ENCODE peak calls at places on chromosomes 7 and 10, in nine cellular contexts. One of them, this sample, is unnamed.

GRCh38 chr7:119562839-119563238 is 710.1 kb upstream of the KCND2 start:
- DNase-seq in CD8-positive, alpha-beta T cell: no peak
- DNase-seq in esophagus muscularis mucosa: no peak
- DNase-seq in glutamatergic neuron: no peak
- DNase-seq in HFFc6: no peak
- DNase-seq in ovary: no peak
- DNase-seq in neural crest cell: no peak
- DNase-seq in AG10803: no peak
- DNase-seq in endothelial cell: no peak
- DNase-seq in this sample: no peak

GRCh38 chr7:20529260-20529659 is 86.2 kb upstream of the ABCB5 start:
- DNase-seq in CD8-positive, alpha-beta T cell: no peak
- DNase-seq in esophagus muscularis mucosa: no peak
- DNase-seq in glutamatergic neuron: no peak
- DNase-seq in HFFc6: no peak
- DNase-seq in ovary: no peak
- DNase-seq in neural crest cell: no peak
- DNase-seq in AG10803: no peak
- DNase-seq in endothelial cell: no peak
- DNase-seq in this sample: no peak

GRCh38 chr7:43244232-43244631 is 131.8 kb downstream of the HECW1 start:
- DNase-seq in CD8-positive, alpha-beta T cell: no peak
- DNase-seq in esophagus muscularis mucosa: no peak
- DNase-seq in glutamatergic neuron: no peak
- DNase-seq in HFFc6: peak; percentile 47
- DNase-seq in ovary: no peak
- DNase-seq in neural crest cell: no peak
- DNase-seq in AG10803: no peak
- DNase-seq in endothelial cell: no peak
- DNase-seq in this sample: no peak

GRCh38 chr7:93427107-93427506 is 147.4 kb downstream of the CALCR start:
- DNase-seq in CD8-positive, alpha-beta T cell: no peak
- DNase-seq in esophagus muscularis mucosa: no peak
- DNase-seq in glutamatergic neuron: no peak
- DNase-seq in HFFc6: no peak
- DNase-seq in ovary: no peak
- DNase-seq in neural crest cell: no peak
- DNase-seq in AG10803: no peak
- DNase-seq in endothelial cell: no peak
- DNase-seq in this sample: no peak

GRCh38 chr7:74355091-74355490 is 65.9 kb downstream of the CLIP2 start:
- DNase-seq in CD8-positive, alpha-beta T cell: no peak
- DNase-seq in esophagus muscularis mucosa: no peak
- DNase-seq in glutamatergic neuron: no peak
- DNase-seq in HFFc6: peak; percentile 70
- DNase-seq in ovary: peak; percentile 44
- DNase-seq in neural crest cell: no peak
- DNase-seq in AG10803: peak; percentile 64
- DNase-seq in endothelial cell: no peak
- DNase-seq in this sample: no peak

GRCh38 chr7:34747842-34748241 is 89.8 kb downstream of the NPSR1 start:
- DNase-seq in CD8-positive, alpha-beta T cell: no peak
- DNase-seq in esophagus muscularis mucosa: no peak
- DNase-seq in glutamatergic neuron: no peak
- DNase-seq in HFFc6: no peak
- DNase-seq in ovary: no peak
- DNase-seq in neural crest cell: no peak
- DNase-seq in AG10803: no peak
- DNase-seq in endothelial cell: no peak
- DNase-seq in this sample: no peak

GRCh38 chr7:42869131-42870020 is 42.5 kb downstream of the C7orf25 start:
- DNase-seq in CD8-positive, alpha-beta T cell: no peak
- DNase-seq in esophagus muscularis mucosa: no peak
- DNase-seq in glutamatergic neuron: no peak
- DNase-seq in HFFc6: peak; percentile 22
- DNase-seq in ovary: no peak
- DNase-seq in neural crest cell: no peak
- DNase-seq in AG10803: no peak
- DNase-seq in endothelial cell: no peak
- DNase-seq in this sample: no peak

GRCh38 chr7:5394264-5395105 is 29.1 kb downstream of the TNRC18 start:
- DNase-seq in CD8-positive, alpha-beta T cell: no peak
- DNase-seq in esophagus muscularis mucosa: no peak
- DNase-seq in glutamatergic neuron: no peak
- DNase-seq in HFFc6: no peak
- DNase-seq in ovary: no peak
- DNase-seq in neural crest cell: no peak
- DNase-seq in AG10803: no peak
- DNase-seq in endothelial cell: no peak
- DNase-seq in this sample: no peak

GRCh38 chr10:119006451-119007210 is 22.9 kb upstream of the NANOS1 start:
- DNase-seq in CD8-positive, alpha-beta T cell: no peak
- DNase-seq in esophagus muscularis mucosa: peak; percentile 96
- DNase-seq in glutamatergic neuron: no peak
- DNase-seq in HFFc6: peak; percentile 97
- DNase-seq in ovary: no peak
- DNase-seq in neural crest cell: no peak
- DNase-seq in AG10803: peak; percentile 97
- DNase-seq in endothelial cell: no peak
- DNase-seq in this sample: no peak

GRCh38 chr7:55065511-55066229 is 46.9 kb downstream of the EGFR start:
- DNase-seq in CD8-positive, alpha-beta T cell: no peak
- DNase-seq in esophagus muscularis mucosa: no peak
- DNase-seq in glutamatergic neuron: no peak
- DNase-seq in HFFc6: peak; percentile 89
- DNase-seq in ovary: no peak
- DNase-seq in neural crest cell: no peak
- DNase-seq in AG10803: peak; percentile 91
- DNase-seq in endothelial cell: no peak
- DNase-seq in this sample: no peak

GRCh38 chr7:30321992-30322637 is 37.7 kb downstream of the ZNRF2 start:
- DNase-seq in CD8-positive, alpha-beta T cell: no peak
- DNase-seq in esophagus muscularis mucosa: no peak
- DNase-seq in glutamatergic neuron: no peak
- DNase-seq in HFFc6: no peak
- DNase-seq in ovary: no peak
- DNase-seq in neural crest cell: no peak
- DNase-seq in AG10803: peak; percentile 64
- DNase-seq in endothelial cell: no peak
- DNase-seq in this sample: no peak

GRCh38 chr7:116571037-116571436 is 46.2 kb downstream of the CAV1 start:
- DNase-seq in CD8-positive, alpha-beta T cell: no peak
- DNase-seq in esophagus muscularis mucosa: no peak
- DNase-seq in glutamatergic neuron: no peak
- DNase-seq in HFFc6: peak; percentile 72
- DNase-seq in ovary: no peak
- DNase-seq in neural crest cell: no peak
- DNase-seq in AG10803: peak; percentile 87
- DNase-seq in endothelial cell: no peak
- DNase-seq in this sample: no peak

GRCh38 chr10:71278691-71279588 is 40.1 kb upstream of the SLC29A3 start:
- DNase-seq in CD8-positive, alpha-beta T cell: no peak
- DNase-seq in esophagus muscularis mucosa: no peak
- DNase-seq in glutamatergic neuron: no peak
- DNase-seq in HFFc6: no peak
- DNase-seq in ovary: no peak
- DNase-seq in neural crest cell: no peak
- DNase-seq in AG10803: no peak
- DNase-seq in endothelial cell: no peak
- DNase-seq in this sample: no peak

GRCh38 chr10:98030093-98030821 is at the start of gene CRTAC1:
- DNase-seq in CD8-positive, alpha-beta T cell: no peak
- DNase-seq in esophagus muscularis mucosa: no peak
- DNase-seq in glutamatergic neuron: peak; percentile 82
- DNase-seq in HFFc6: no peak
- DNase-seq in ovary: peak; percentile 32
- DNase-seq in neural crest cell: peak; percentile 69
- DNase-seq in AG10803: peak; percentile 9
- DNase-seq in endothelial cell: peak; percentile 70
- DNase-seq in this sample: peak; percentile 54

GRCh38 chr10:103592186-103593021 is 98.9 kb downstream of the NEURL1 start:
- DNase-seq in CD8-positive, alpha-beta T cell: peak; percentile 33
- DNase-seq in esophagus muscularis mucosa: no peak
- DNase-seq in glutamatergic neuron: peak; percentile 79
- DNase-seq in HFFc6: no peak
- DNase-seq in ovary: no peak
- DNase-seq in neural crest cell: peak; percentile 55
- DNase-seq in AG10803: peak; percentile 29
- DNase-seq in endothelial cell: peak; percentile 68
- DNase-seq in this sample: peak; percentile 38

GRCh38 chr7:48390381-48391327 is 219.4 kb downstream of the ABCA13 start:
- DNase-seq in CD8-positive, alpha-beta T cell: no peak
- DNase-seq in esophagus muscularis mucosa: peak; percentile 82
- DNase-seq in glutamatergic neuron: no peak
- DNase-seq in HFFc6: no peak
- DNase-seq in ovary: no peak
- DNase-seq in neural crest cell: no peak
- DNase-seq in AG10803: no peak
- DNase-seq in endothelial cell: no peak
- DNase-seq in this sample: no peak

GRCh38 chr10:116801658-116802057 is 47.6 kb upstream of the ENO4 start:
- DNase-seq in CD8-positive, alpha-beta T cell: no peak
- DNase-seq in esophagus muscularis mucosa: no peak
- DNase-seq in glutamatergic neuron: no peak
- DNase-seq in HFFc6: no peak
- DNase-seq in ovary: no peak
- DNase-seq in neural crest cell: no peak
- DNase-seq in AG10803: no peak
- DNase-seq in endothelial cell: no peak
- DNase-seq in this sample: no peak

GRCh38 chr7:139543801-139544603 is 20.5 kb downstream of the CLEC2L start:
- DNase-seq in CD8-positive, alpha-beta T cell: no peak
- DNase-seq in esophagus muscularis mucosa: no peak
- DNase-seq in glutamatergic neuron: no peak
- DNase-seq in HFFc6: no peak
- DNase-seq in ovary: no peak
- DNase-seq in neural crest cell: no peak
- DNase-seq in AG10803: no peak
- DNase-seq in endothelial cell: no peak
- DNase-seq in this sample: no peak

GRCh38 chr7:2499719-2500430 is 19.7 kb upstream of the LFNG start:
- DNase-seq in CD8-positive, alpha-beta T cell: no peak
- DNase-seq in esophagus muscularis mucosa: no peak
- DNase-seq in glutamatergic neuron: no peak
- DNase-seq in HFFc6: no peak
- DNase-seq in ovary: no peak
- DNase-seq in neural crest cell: no peak
- DNase-seq in AG10803: no peak
- DNase-seq in endothelial cell: peak; percentile 3
- DNase-seq in this sample: no peak

GRCh38 chr10:128577958-128578750 is 451.9 kb upstream of the MKI67 start:
- DNase-seq in CD8-positive, alpha-beta T cell: no peak
- DNase-seq in esophagus muscularis mucosa: peak; percentile 72
- DNase-seq in glutamatergic neuron: no peak
- DNase-seq in HFFc6: no peak
- DNase-seq in ovary: no peak
- DNase-seq in neural crest cell: no peak
- DNase-seq in AG10803: no peak
- DNase-seq in endothelial cell: no peak
- DNase-seq in this sample: no peak

DNA sequence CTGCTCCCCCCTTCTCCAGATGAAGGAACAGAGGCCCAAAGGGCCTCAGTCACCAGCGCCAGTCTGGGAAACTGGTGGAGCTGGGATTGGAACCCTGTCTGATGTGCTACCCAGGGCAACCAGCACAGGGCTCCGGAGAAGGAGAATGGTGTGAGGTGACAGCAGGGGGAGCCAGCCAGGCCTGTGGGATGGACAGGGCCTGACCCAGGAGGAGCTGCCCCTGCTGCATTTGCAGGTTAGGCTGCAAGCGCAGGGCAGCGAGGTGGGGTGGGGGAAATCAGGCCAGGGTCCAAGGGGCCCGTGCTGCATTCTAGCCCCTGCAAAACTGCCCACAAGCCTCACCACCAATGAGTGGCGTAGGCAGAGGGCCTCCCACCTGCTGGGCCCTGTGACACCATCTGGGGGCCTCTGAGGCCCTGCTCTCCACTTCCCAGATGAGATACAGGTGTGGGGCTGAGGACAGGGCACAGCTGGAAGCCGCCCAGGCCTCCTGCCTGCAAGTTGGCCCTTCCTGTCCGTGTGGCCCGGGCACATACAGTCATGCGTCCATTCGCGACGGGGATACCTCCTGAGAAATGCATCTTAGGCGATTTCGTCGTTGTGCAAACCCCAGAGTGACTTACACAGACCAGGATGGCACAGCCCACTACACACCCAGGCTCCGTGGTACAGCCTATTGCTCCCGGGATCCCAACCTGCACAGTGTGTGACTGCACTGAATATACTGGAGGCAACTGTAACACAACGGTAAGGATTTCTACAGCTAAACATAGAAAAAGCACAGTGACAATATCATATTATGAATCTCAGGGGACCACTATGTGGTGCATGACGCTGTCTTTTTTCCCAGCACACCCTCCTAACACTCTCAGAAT is 45.2 kb downstream of the RASGEF1A start:
- DNase-seq in CD8-positive, alpha-beta T cell: no peak
- DNase-seq in esophagus muscularis mucosa: no peak
- DNase-seq in glutamatergic neuron: peak; percentile 65
- DNase-seq in HFFc6: no peak
- DNase-seq in ovary: no peak
- DNase-seq in neural crest cell: no peak
- DNase-seq in AG10803: no peak
- DNase-seq in endothelial cell: peak; percentile 57
- DNase-seq in this sample: no peak
- TF ChIP-seq CTCF in CD8-positive, alpha-beta T cell: no peak
- TF ChIP-seq CTCF in esophagus muscularis mucosa: no peak
- TF ChIP-seq CTCF in glutamatergic neuron: no peak
- TF ChIP-seq CTCF in HFFc6: peak; percentile 58
- TF ChIP-seq CTCF in ovary: no peak
- TF ChIP-seq CTCF in neural crest cell: peak; percentile 23
- TF ChIP-seq CTCF in AG10803: no peak
- TF ChIP-seq CTCF in endothelial cell: no peak
- TF ChIP-seq CTCF in this sample: peak; percentile 31

GRCh38 chr7:266851-267840 is 22.8 kb upstream of the FOXL3 start:
- DNase-seq in CD8-positive, alpha-beta T cell: no peak
- DNase-seq in esophagus muscularis mucosa: no peak
- DNase-seq in glutamatergic neuron: peak; percentile 21
- DNase-seq in HFFc6: no peak
- DNase-seq in ovary: no peak
- DNase-seq in neural crest cell: peak; percentile 32
- DNase-seq in AG10803: no peak
- DNase-seq in endothelial cell: no peak
- DNase-seq in this sample: no peak
- TF ChIP-seq CTCF in CD8-positive, alpha-beta T cell: no peak
- TF ChIP-seq CTCF in esophagus muscularis mucosa: peak; percentile 61
- TF ChIP-seq CTCF in glutamatergic neuron: peak; percentile 11
- TF ChIP-seq CTCF in HFFc6: peak; percentile 65
- TF ChIP-seq CTCF in ovary: no peak
- TF ChIP-seq CTCF in neural crest cell: peak; percentile 57
- TF ChIP-seq CTCF in AG10803: peak; percentile 33
- TF ChIP-seq CTCF in endothelial cell: no peak
- TF ChIP-seq CTCF in this sample: peak; percentile 45

GRCh38 chr10:12130237-12130872 is 878 bp downstream of the SEC61A2 start:
- DNase-seq in CD8-positive, alpha-beta T cell: peak; percentile 33
- DNase-seq in esophagus muscularis mucosa: no peak
- DNase-seq in glutamatergic neuron: peak; percentile 29
- DNase-seq in HFFc6: peak; percentile 69
- DNase-seq in ovary: peak; percentile 13
- DNase-seq in neural crest cell: peak; percentile 42
- DNase-seq in AG10803: peak; percentile 71
- DNase-seq in endothelial cell: peak; percentile 36
- DNase-seq in this sample: no peak
- TF ChIP-seq CTCF in CD8-positive, alpha-beta T cell: no peak
- TF ChIP-seq CTCF in esophagus muscularis mucosa: peak; percentile 32
- TF ChIP-seq CTCF in glutamatergic neuron: peak; percentile 66
- TF ChIP-seq CTCF in HFFc6: peak; percentile 78
- TF ChIP-seq CTCF in ovary: no peak
- TF ChIP-seq CTCF in neural crest cell: peak; percentile 63
- TF ChIP-seq CTCF in AG10803: peak; percentile 77
- TF ChIP-seq CTCF in endothelial cell: no peak
- TF ChIP-seq CTCF in this sample: peak; percentile 60

GRCh38 chr7:44256459-44256858 is 55.7 kb downstream of the YKT6 start:
- DNase-seq in CD8-positive, alpha-beta T cell: no peak
- DNase-seq in esophagus muscularis mucosa: no peak
- DNase-seq in glutamatergic neuron: no peak
- DNase-seq in HFFc6: no peak
- DNase-seq in ovary: no peak
- DNase-seq in neural crest cell: no peak
- DNase-seq in AG10803: no peak
- DNase-seq in endothelial cell: no peak
- DNase-seq in this sample: no peak
- TF ChIP-seq CTCF in CD8-positive, alpha-beta T cell: no peak
- TF ChIP-seq CTCF in esophagus muscularis mucosa: no peak
- TF ChIP-seq CTCF in glutamatergic neuron: no peak
- TF ChIP-seq CTCF in HFFc6: no peak
- TF ChIP-seq CTCF in ovary: no peak
- TF ChIP-seq CTCF in neural crest cell: no peak
- TF ChIP-seq CTCF in AG10803: no peak
- TF ChIP-seq CTCF in endothelial cell: no peak
- TF ChIP-seq CTCF in this sample: no peak